ENCODE peak calls at places on chromosomes 11 and 22, in seven cellular contexts. One of them, this sample, is unnamed.

GRCh38 chr22:50704510-50705218 is 32.0 kb downstream of the SHANK3 start:
- DNase-seq in amygdala: no peak
- DNase-seq in T follicular helper cell: no peak
- DNase-seq in activated CD4-positive, alpha-beta T cell treated with anti-CD3 and anti-CD28 coated beads for 4 hours: no peak
- DNase-seq in stimulated activated CD8-positive, alpha-beta memory T cell treated with anti-CD3 and anti-CD28 coated beads, Interleukin-4, amount 100 ng/mL, for 4 hours: no peak
- DNase-seq in A549: no peak
- DNase-seq in omental fat pad: no peak
- DNase-seq in this sample: no peak

GRCh38 chr11:68330700-68331337 is 18.4 kb downstream of the LRP5 start:
- DNase-seq in amygdala: no peak
- DNase-seq in T follicular helper cell: no peak
- DNase-seq in activated CD4-positive, alpha-beta T cell treated with anti-CD3 and anti-CD28 coated beads for 4 hours: no peak
- DNase-seq in stimulated activated CD8-positive, alpha-beta memory T cell treated with anti-CD3 and anti-CD28 coated beads, Interleukin-4, amount 100 ng/mL, for 4 hours: no peak
- DNase-seq in A549: no peak
- DNase-seq in omental fat pad: no peak
- DNase-seq in this sample: no peak

GRCh38 chr11:100760766-100761165 is 73.7 kb downstream of the ARHGAP42 start:
- DNase-seq in amygdala: no peak
- DNase-seq in T follicular helper cell: no peak
- DNase-seq in activated CD4-positive, alpha-beta T cell treated with anti-CD3 and anti-CD28 coated beads for 4 hours: no peak
- DNase-seq in stimulated activated CD8-positive, alpha-beta memory T cell treated with anti-CD3 and anti-CD28 coated beads, Interleukin-4, amount 100 ng/mL, for 4 hours: no peak
- DNase-seq in A549: no peak
- DNase-seq in omental fat pad: no peak
- DNase-seq in this sample: no peak

GRCh38 chr22:45087802-45088201 is 75.9 kb upstream of the NUP50 start:
- DNase-seq in amygdala: no peak
- DNase-seq in T follicular helper cell: no peak
- DNase-seq in activated CD4-positive, alpha-beta T cell treated with anti-CD3 and anti-CD28 coated beads for 4 hours: no peak
- DNase-seq in stimulated activated CD8-positive, alpha-beta memory T cell treated with anti-CD3 and anti-CD28 coated beads, Interleukin-4, amount 100 ng/mL, for 4 hours: no peak
- DNase-seq in A549: no peak
- DNase-seq in omental fat pad: no peak
- DNase-seq in this sample: no peak

GRCh38 chr11:116527180-116527991 is 245.4 kb downstream of the BUD13 start:
- DNase-seq in amygdala: no peak
- DNase-seq in T follicular helper cell: no peak
- DNase-seq in activated CD4-positive, alpha-beta T cell treated with anti-CD3 and anti-CD28 coated beads for 4 hours: no peak
- DNase-seq in stimulated activated CD8-positive, alpha-beta memory T cell treated with anti-CD3 and anti-CD28 coated beads, Interleukin-4, amount 100 ng/mL, for 4 hours: no peak
- DNase-seq in A549: no peak
- DNase-seq in omental fat pad: no peak
- DNase-seq in this sample: no peak

GRCh38 chr11:29173660-29174062 is 843.2 kb downstream of the KCNA4 start:
- DNase-seq in amygdala: no peak
- DNase-seq in T follicular helper cell: no peak
- DNase-seq in activated CD4-positive, alpha-beta T cell treated with anti-CD3 and anti-CD28 coated beads for 4 hours: no peak
- DNase-seq in stimulated activated CD8-positive, alpha-beta memory T cell treated with anti-CD3 and anti-CD28 coated beads, Interleukin-4, amount 100 ng/mL, for 4 hours: no peak
- DNase-seq in A549: peak
- DNase-seq in omental fat pad: no peak
- DNase-seq in this sample: no peak

GRCh38 chr11:57456960-57457642 is 3.2 kb upstream of the RTN4RL2 start:
- DNase-seq in amygdala: peak
- DNase-seq in T follicular helper cell: peak
- DNase-seq in activated CD4-positive, alpha-beta T cell treated with anti-CD3 and anti-CD28 coated beads for 4 hours: peak
- DNase-seq in stimulated activated CD8-positive, alpha-beta memory T cell treated with anti-CD3 and anti-CD28 coated beads, Interleukin-4, amount 100 ng/mL, for 4 hours: peak
- DNase-seq in A549: peak
- DNase-seq in omental fat pad: peak
- DNase-seq in this sample: peak

GRCh38 chr22:45511847-45512261 is 9.2 kb downstream of the FBLN1 start:
- DNase-seq in amygdala: no peak
- DNase-seq in T follicular helper cell: no peak
- DNase-seq in activated CD4-positive, alpha-beta T cell treated with anti-CD3 and anti-CD28 coated beads for 4 hours: no peak
- DNase-seq in stimulated activated CD8-positive, alpha-beta memory T cell treated with anti-CD3 and anti-CD28 coated beads, Interleukin-4, amount 100 ng/mL, for 4 hours: no peak
- DNase-seq in A549: no peak
- DNase-seq in omental fat pad: no peak
- DNase-seq in this sample: no peak

GRCh38 chr11:75388386-75389275 is 10.7 kb upstream of the RPS3 start:
- DNase-seq in amygdala: peak
- DNase-seq in T follicular helper cell: peak
- DNase-seq in activated CD4-positive, alpha-beta T cell treated with anti-CD3 and anti-CD28 coated beads for 4 hours: peak
- DNase-seq in stimulated activated CD8-positive, alpha-beta memory T cell treated with anti-CD3 and anti-CD28 coated beads, Interleukin-4, amount 100 ng/mL, for 4 hours: peak
- DNase-seq in A549: peak
- DNase-seq in omental fat pad: peak
- DNase-seq in this sample: peak

GRCh38 chr11:26254378-26254777 is 77.6 kb upstream of the ANO3 start:
- DNase-seq in amygdala: no peak
- DNase-seq in T follicular helper cell: no peak
- DNase-seq in activated CD4-positive, alpha-beta T cell treated with anti-CD3 and anti-CD28 coated beads for 4 hours: no peak
- DNase-seq in stimulated activated CD8-positive, alpha-beta memory T cell treated with anti-CD3 and anti-CD28 coated beads, Interleukin-4, amount 100 ng/mL, for 4 hours: no peak
- DNase-seq in A549: no peak
- DNase-seq in omental fat pad: no peak
- DNase-seq in this sample: no peak

GRCh38 chr11:115470928-115471327 is 33.3 kb downstream of the CADM1 start:
- DNase-seq in amygdala: no peak
- DNase-seq in T follicular helper cell: no peak
- DNase-seq in activated CD4-positive, alpha-beta T cell treated with anti-CD3 and anti-CD28 coated beads for 4 hours: no peak
- DNase-seq in stimulated activated CD8-positive, alpha-beta memory T cell treated with anti-CD3 and anti-CD28 coated beads, Interleukin-4, amount 100 ng/mL, for 4 hours: no peak
- DNase-seq in A549: no peak
- DNase-seq in omental fat pad: no peak
- DNase-seq in this sample: no peak

GRCh38 chr11:77080643-77081210 is 14.0 kb downstream of the CAPN5 start:
- DNase-seq in amygdala: no peak
- DNase-seq in T follicular helper cell: no peak
- DNase-seq in activated CD4-positive, alpha-beta T cell treated with anti-CD3 and anti-CD28 coated beads for 4 hours: no peak
- DNase-seq in stimulated activated CD8-positive, alpha-beta memory T cell treated with anti-CD3 and anti-CD28 coated beads, Interleukin-4, amount 100 ng/mL, for 4 hours: no peak
- DNase-seq in A549: no peak
- DNase-seq in omental fat pad: peak
- DNase-seq in this sample: no peak